ENCODE peak calls at places on chromosome 12, in seven cellular contexts. L is HCT116, G is GM23338, W is K562, M is GM12878, Z is HepG2, R is SK-N-SH. S is an unnamed sample. For H3K36me3, the result is how much of the 10 kb centered on the place peaks cover.

GRCh38 chr12:59708059-59708458 is 112.2 kb downstream of the SLC16A7 start:
- DNase-seq in L (peak), G (no peak), W (no peak), M (no peak), Z (no peak), R (no peak), S (no peak)

GRCh38 chr12:25023808-25024207 is 74.9 kb upstream of the BCAT1 start:
- DNase-seq in L (no peak), G (no peak), W (no peak), M (no peak), Z (no peak), R (no peak), S (no peak)

GRCh38 chr12:77725611-77726010 is 105.1 kb upstream of the NAV3 start:
- DNase-seq in L (no peak), G (peak), W (no peak), M (no peak), Z (no peak), R (no peak), S (no peak)

GRCh38 chr12:55874465-55874864 is 31.7 kb upstream of the MMP19 start:
- DNase-seq in L (no peak), G (no peak), W (no peak), M (no peak), Z (no peak), R (no peak), S (no peak)

GRCh38 chr12:51351913-51352532 is 5.5 kb upstream of the CELA1 start:
- DNase-seq in L (peak), G (peak), W (peak), M (no peak), Z (peak), R (peak), S (no peak)

GRCh38 chr12:48072266-48072665 is 33.6 kb downstream of the SENP1 start:
- DNase-seq in L (no peak), G (no peak), W (no peak), M (no peak), Z (no peak), R (no peak), S (no peak)

GRCh38 chr12:80846930-80847329 is 90.8 kb downstream of the LIN7A start:
- DNase-seq in L (no peak), G (peak), W (no peak), M (no peak), Z (no peak), R (no peak), S (no peak)

GRCh38 chr12:47777741-47778558 is 4.9 kb downstream of the SLC48A1 start:
- DNase-seq in L (no peak), G (no peak), W (peak), M (no peak), Z (no peak), R (peak), S (no peak)

GRCh38 chr12:12722351-12723146 is 5.4 kb downstream of the CDKN1B start:
- DNase-seq in L (no peak), G (no peak), W (no peak), M (no peak), Z (no peak), R (no peak), S (no peak)

GRCh38 chr12:50546441-50547318 is 41.9 kb downstream of the DIP2B start:
- DNase-seq in L (no peak), G (no peak), W (no peak), M (no peak), Z (no peak), R (no peak), S (no peak)

GRCh38 chr12:110079477-110080400 is 31.4 kb upstream of the C12orf76 start:
- DNase-seq in L (no peak), G (peak), W (peak), M (peak), Z (peak), R (no peak), S (no peak)

GRCh38 chr12:65450610-65451009 is 172.1 kb downstream of the MSRB3 start:
- DNase-seq in L (no peak), G (no peak), W (no peak), M (no peak), Z (no peak), R (no peak), S (no peak)

GRCh38 chr12:12564911-12565310 is 2.2 kb upstream of the DUSP16 start:
- DNase-seq in L (no peak), G (no peak), W (no peak), M (no peak), Z (no peak), R (no peak), S (no peak)

GRCh38 chr12:45369065-45369464 is 153.2 kb downstream of the ANO6 start:
- DNase-seq in L (no peak), G (no peak), W (no peak), M (no peak), Z (no peak), R (no peak), S (no peak)

GRCh38 chr12:12534975-12535374 is 27.7 kb downstream of the DUSP16 start:
- DNase-seq in L (no peak), G (no peak), W (no peak), M (no peak), Z (no peak), R (no peak), S (no peak)

GRCh38 chr12:553216-554000 is 93.7 kb downstream of the B4GALNT3 start:
- DNase-seq in L (no peak), G (no peak), W (no peak), M (no peak), Z (no peak), R (no peak), S (no peak)

GRCh38 chr12:47534695-47535094 is 171.1 kb downstream of the RPAP3 start:
- DNase-seq in L (no peak), G (no peak), W (no peak), M (no peak), Z (no peak), R (no peak), S (no peak)

GRCh38 chr12:76591461-76591860 is 31.9 kb upstream of the OSBPL8 start:
- DNase-seq in L (no peak), G (no peak), W (no peak), M (no peak), Z (no peak), R (no peak), S (no peak)

GRCh38 chr12:115998119-115998633 is 279.3 kb downstream of the MED13L start:
- DNase-seq in L (peak), G (peak), W (peak), M (no peak), Z (peak), R (peak), S (peak)

GRCh38 chr12:107352347-107353081 is 259.2 kb upstream of the CRY1 start:
- DNase-seq in L (no peak), G (no peak), W (no peak), M (no peak), Z (peak), R (no peak), S (no peak)

GRCh38 chr12:83753882-83754281 is 1067.2 kb downstream of the TMTC2 start:
- DNase-seq in L (no peak), G (no peak), W (no peak), M (no peak), Z (no peak), R (no peak), S (no peak)

GRCh38 chr12:47216150-47216677 is 136.5 kb upstream of the AMIGO2 start:
- DNase-seq in L (no peak), G (no peak), W (no peak), M (peak), Z (no peak), R (no peak), S (no peak)

GRCh38 chr12:27319394-27319793 is 13.2 kb upstream of the BMAL2 start:
- DNase-seq in L (no peak), G (no peak), W (no peak), M (no peak), Z (no peak), R (no peak), S (no peak)

GRCh38 chr12:55828357-55828756 is 1.0 kb downstream of the DNAJC14 start:
- DNase-seq in L (no peak), G (no peak), W (no peak), M (no peak), Z (no peak), R (no peak), S (no peak)

GRCh38 chr12:80941916-80942315 is 4.2 kb upstream of the LIN7A start:
- DNase-seq in L (no peak), G (no peak), W (no peak), M (no peak), Z (no peak), R (no peak), S (no peak)

GRCh38 chr12:57775563-57776246 is 3.3 kb downstream of the EEF1AKMT3 start:
- DNase-seq in L (no peak), G (peak), W (no peak), M (no peak), Z (no peak), R (no peak), S (no peak)

GRCh38 chr12:23493690-23494101 is 455.8 kb downstream of the SOX5 start:
- DNase-seq in L (no peak), G (no peak), W (no peak), M (no peak), Z (peak), R (no peak), S (no peak)

GRCh38 chr12:82176761-82177490 is 181.3 kb downstream of the CCDC59 start:
- DNase-seq in L (no peak), G (peak), W (no peak), M (no peak), Z (no peak), R (no peak), S (no peak)

GRCh38 chr12:51889216-51890134 is 1.6 kb downstream of the ANKRD33 start:
- DNase-seq in L (no peak), G (peak), W (peak), M (no peak), Z (no peak), R (peak), S (no peak)

GRCh38 chr12:13345722-13346121 is 149.2 kb downstream of the EMP1 start:
- DNase-seq in L (no peak), G (no peak), W (no peak), M (no peak), Z (no peak), R (no peak), S (no peak)

GRCh38 chr12:14403711-14404164 is 38.3 kb downstream of the ATF7IP start:
- DNase-seq in L (no peak), G (no peak), W (peak), M (peak), Z (no peak), R (peak), S (no peak)

GRCh38 chr12:13277278-13277677 is 80.8 kb downstream of the EMP1 start:
- DNase-seq in L (no peak), G (no peak), W (no peak), M (no peak), Z (no peak), R (no peak), S (no peak)

GRCh38 chr12:15838986-15839385 is 43.2 kb upstream of the STRAP start:
- DNase-seq in L (no peak), G (no peak), W (no peak), M (no peak), Z (no peak), R (no peak), S (no peak)

GRCh38 chr12:132827763-132828703 is 636 bp downstream of the GOLGA3 start:
- DNase-seq in L (no peak), G (peak), W (no peak), M (no peak), Z (peak), R (no peak), S (no peak)

GRCh38 chr12:111270773-111271172 is 98.1 kb downstream of the PHETA1 start:
- DNase-seq in L (peak), G (peak), W (no peak), M (no peak), Z (peak), R (no peak), S (no peak)

GRCh38 chr12:94134226-94134795 is 14.1 kb upstream of the PLXNC1 start:
- DNase-seq in L (peak), G (peak), W (peak), M (no peak), Z (peak), R (peak), S (peak)

GRCh38 chr12:105234197-105234596 is 1.8 kb downstream of the APPL2 start:
- DNase-seq in L (no peak), G (no peak), W (no peak), M (no peak), Z (no peak), R (no peak), S (no peak)
- H3K36me3 ChIP-seq in L (under half), G (under half), W (under half), M (under half), Z (under half), R (under half), S (under half)

GRCh38 chr12:128790221-128790620 is 33.5 kb downstream of the SLC15A4 start:
- DNase-seq in L (no peak), G (no peak), W (no peak), M (no peak), Z (no peak), R (no peak), S (no peak)
- TF ChIP-seq REST in L (no peak), G (no peak), W (no peak), M (no peak), Z (no peak), R (no peak), S (no peak)

GRCh38 chr12:120138366-120138765 is 21.8 kb upstream of the RAB35 start:
- DNase-seq in L (no peak), G (no peak), W (no peak), M (no peak), Z (no peak), R (no peak), S (no peak)

GRCh38 chr12:120139958-120140357 is 23.4 kb upstream of the RAB35 start:
- DNase-seq in L (no peak), G (no peak), W (no peak), M (no peak), Z (no peak), R (no peak), S (no peak)

GRCh38 chr12:120140603-120141002 is 24.1 kb upstream of the RAB35 start:
- DNase-seq in L (no peak), G (no peak), W (no peak), M (no peak), Z (no peak), R (no peak), S (no peak)

GRCh38 chr12:120136093-120136770 is 19.7 kb upstream of the RAB35 start:
- DNase-seq in L (no peak), G (no peak), W (no peak), M (no peak), Z (no peak), R (no peak), S (no peak)

DNA sequence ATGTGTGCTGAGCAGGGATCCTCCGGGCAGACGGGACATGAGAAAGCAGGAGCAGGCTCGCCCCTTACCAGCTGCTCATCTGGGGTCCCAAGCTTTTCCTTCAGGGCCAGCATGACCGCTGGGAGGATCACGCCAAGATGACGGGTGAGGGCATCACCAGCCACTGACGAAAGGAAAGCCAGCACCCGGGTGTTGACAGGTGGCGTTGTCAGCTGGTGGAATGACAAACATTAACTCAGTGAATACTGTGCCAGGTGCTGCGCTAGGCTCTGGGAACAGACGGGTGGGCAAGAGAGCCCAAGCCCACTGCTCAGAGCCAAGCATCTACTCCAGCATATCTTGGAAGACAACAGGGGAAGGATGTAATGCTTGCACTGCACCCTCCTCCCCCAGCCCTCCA is 21.3 kb upstream of the RAB35 start:
- DNase-seq in L (no peak), G (no peak), W (no peak), M (no peak), Z (no peak), R (no peak), S (no peak)
- H3K36me3 ChIP-seq in L (half or more), G (half or more), W (half or more), M (half or more), Z (half or more), R (half or more), S (under half)

GRCh38 chr12:89565002-89565401 is 39.2 kb upstream of the POC1B start:
- DNase-seq in L (no peak), G (no peak), W (no peak), M (no peak), Z (no peak), R (no peak), S (no peak)

GRCh38 chr12:89571481-89572190 is 45.8 kb upstream of the POC1B start:
- DNase-seq in L (no peak), G (no peak), W (no peak), M (no peak), Z (no peak), R (no peak), S (no peak)

GRCh38 chr12:89568484-89568883 is 42.6 kb upstream of the POC1B start:
- DNase-seq in L (no peak), G (no peak), W (no peak), M (no peak), Z (no peak), R (no peak), S (no peak)

GRCh38 chr12:89566615-89567014 is 40.8 kb upstream of the POC1B start:
- DNase-seq in L (no peak), G (no peak), W (peak), M (no peak), Z (no peak), R (no peak), S (no peak)

GRCh38 chr12:89567691-89568239 is 41.9 kb upstream of the POC1B start:
- DNase-seq in L (no peak), G (no peak), W (no peak), M (no peak), Z (no peak), R (no peak), S (no peak)
- TF ChIP-seq REST in L (no peak), G (no peak), W (no peak), M (no peak), Z (no peak), R (no peak), S (no peak)

GRCh38 chr12:121424632-121424992 is 24.7 kb downstream of the RNF34 start:
- DNase-seq in L (no peak), G (no peak), W (no peak), M (no peak), Z (no peak), R (no peak), S (no peak)
- H3K36me3 ChIP-seq in L (half or more), G (under half), W (half or more), M (under half), Z (under half), R (half or more), S (under half)

DNA sequence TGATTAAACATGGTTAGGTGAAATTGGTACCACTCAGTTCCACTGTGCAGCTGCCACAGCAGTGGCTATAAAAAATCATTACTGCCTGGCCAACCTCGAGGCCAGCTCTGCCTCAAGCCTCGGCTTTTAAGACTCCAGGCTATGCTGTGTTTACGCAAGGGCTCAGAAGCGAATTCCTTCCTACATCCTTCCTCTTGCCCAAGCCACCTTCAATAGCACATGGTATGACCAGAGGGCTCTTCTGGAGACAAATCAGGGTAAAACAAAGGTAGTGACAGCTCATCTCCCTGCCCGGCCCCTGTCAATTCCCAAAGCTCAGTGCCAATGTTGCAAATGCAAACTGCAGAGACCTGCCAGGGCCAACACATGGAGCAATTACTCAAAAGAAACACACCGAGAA is 31.9 kb downstream of the NUAK1 start:
- DNase-seq in L (no peak), G (peak), W (no peak), M (no peak), Z (no peak), R (no peak), S (no peak)
- TF ChIP-seq REST in L (no peak), G (no peak), W (no peak), M (no peak), Z (no peak), R (no peak), S (no peak)

DNA sequence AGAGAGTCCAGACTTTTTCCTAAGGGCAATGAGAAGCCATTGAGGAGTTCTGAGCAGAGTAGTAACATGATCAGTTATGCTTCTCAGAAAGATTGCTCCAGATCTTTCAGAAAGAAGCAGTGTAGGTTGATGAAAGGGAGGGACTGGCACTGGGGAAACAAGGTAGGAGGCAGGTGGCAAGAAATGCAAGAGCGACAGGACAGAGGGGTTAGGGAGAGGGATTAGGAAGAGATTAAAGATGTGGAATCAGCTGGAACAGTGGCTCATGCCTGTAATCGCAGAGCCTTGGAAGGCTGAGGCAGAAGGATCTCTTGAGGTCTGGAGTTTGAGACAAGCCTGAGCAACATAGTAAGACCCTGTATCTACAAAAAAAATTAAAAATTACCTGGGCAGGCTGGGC is 3.4 kb downstream of the CDCA3 start:
- DNase-seq in L (no peak), G (no peak), W (no peak), M (no peak), Z (no peak), R (no peak), S (no peak)
- H3K36me3 ChIP-seq in L (under half), G (under half), W (half or more), M (under half), Z (under half), R (under half), S (under half)

DNA sequence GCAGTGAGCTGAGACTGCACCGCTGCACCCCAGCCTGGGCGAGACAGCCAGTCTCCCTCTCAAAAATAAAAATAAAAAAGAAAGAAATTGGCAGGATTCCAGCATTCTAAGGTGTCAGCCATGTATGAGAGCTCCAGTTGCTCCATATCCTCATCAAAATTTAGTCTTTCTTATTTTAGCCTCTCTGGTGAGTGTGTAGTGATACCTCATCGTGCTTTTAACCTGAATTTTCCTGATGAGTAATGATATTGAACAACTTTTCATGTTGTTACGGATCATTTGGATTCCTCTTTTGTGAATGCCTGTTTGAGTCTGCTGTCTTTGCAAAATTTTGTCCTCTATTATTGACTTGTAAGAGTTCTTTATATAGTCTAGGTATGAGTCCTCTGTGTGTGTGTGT is 28.5 kb downstream of the CCDC60 start:
- DNase-seq in L (no peak), G (no peak), W (no peak), M (no peak), Z (no peak), R (no peak), S (no peak)
- TF ChIP-seq REST in L (no peak), G (no peak), W (no peak), M (no peak), Z (no peak), R (no peak), S (no peak)

DNA sequence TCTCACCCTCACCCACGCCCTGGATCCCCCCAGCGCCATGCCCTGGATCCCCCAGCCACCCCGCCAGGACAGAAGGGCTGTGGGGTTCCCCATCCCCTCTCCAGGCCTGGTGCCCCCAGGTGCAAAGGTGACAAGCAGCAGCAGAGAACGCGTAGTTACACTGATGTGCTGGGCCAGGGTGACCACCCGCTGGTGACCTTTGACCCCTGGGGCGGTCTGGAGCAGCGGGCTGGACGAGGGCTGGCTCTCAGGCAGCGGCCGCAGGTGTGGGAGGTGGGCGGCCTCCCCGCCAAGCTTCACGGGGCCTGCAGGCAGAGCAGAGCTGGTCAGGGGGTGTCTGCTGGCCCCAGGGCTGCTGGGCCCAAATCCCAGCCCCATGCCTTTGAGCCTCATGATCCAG is 40.1 kb downstream of the RFLNA start:
- DNase-seq in L (no peak), G (no peak), W (no peak), M (no peak), Z (no peak), R (no peak), S (no peak)
- H3K36me3 ChIP-seq in L (under half), G (under half), W (half or more), M (under half), Z (under half), R (half or more), S (under half)

S was measured in Panc1.